ENCODE peak calls at places on chromosomes 16 and 17, in five cellular contexts. O is BJ, D is thoracic aorta, E is psoas muscle, C is osteoblast. I is an unnamed sample.

GRCh38 chr16:15055141-15056053 is 477 bp downstream of the NTAN1 start:
- DNase-seq in O (no peak), D (no peak), E (peak; percentile 69), C (peak; percentile 87), I (no peak)

GRCh38 chr17:73801455-73802100 is 157.3 kb upstream of the SDK2 start:
- DNase-seq in O (no peak), D (no peak), E (no peak), C (no peak), I (no peak)

GRCh38 chr17:6913608-6914443 is 82.0 kb upstream of the ALOX12 start:
- DNase-seq in O (no peak), D (peak; percentile 12), E (peak; percentile 77), C (peak; percentile 81), I (peak; percentile 15)

GRCh38 chr16:80751167-80751566 is 53.2 kb downstream of the CDYL2 start:
- DNase-seq in O (no peak), D (no peak), E (no peak), C (peak; percentile 31), I (peak; percentile 3)

GRCh38 chr16:10668322-10669045 is 26.2 kb downstream of the TEKT5 start:
- DNase-seq in O (no peak), D (no peak), E (no peak), C (no peak), I (no peak)

GRCh38 chr17:44900894-44901293 is 1.6 kb upstream of the EFTUD2 start:
- DNase-seq in O (no peak), D (no peak), E (no peak), C (peak; percentile 83), I (peak; percentile 67)

GRCh38 chr16:88856122-88856827 is 472 bp downstream of the GALNS start:
- DNase-seq in O (no peak), D (no peak), E (peak; percentile 38), C (peak; percentile 94), I (no peak)

GRCh38 chr17:52235416-52235960 is 77.0 kb upstream of the CA10 start:
- DNase-seq in O (no peak), D (no peak), E (no peak), C (no peak), I (no peak)

GRCh38 chr16:75566889-75567255 is 693 bp downstream of the GABARAPL2 start:
- DNase-seq in O (no peak), D (no peak), E (no peak), C (peak; percentile 80), I (no peak)

GRCh38 chr16:66961065-66961744 is at the start of gene CES3:
- DNase-seq in O (no peak), D (no peak), E (peak; percentile 53), C (peak; percentile 95), I (peak; percentile 41)

GRCh38 chr17:82094931-82095776 is 2.9 kb downstream of the FASN start:
- DNase-seq in O (no peak), D (no peak), E (peak; percentile 12), C (peak; percentile 88), I (no peak)

GRCh38 chr16:77169650-77170236 is 21.2 kb upstream of the MON1B start:
- DNase-seq in O (no peak), D (no peak), E (no peak), C (peak; percentile 43), I (peak; percentile 42)

GRCh38 chr16:1165511-1165910 is 12.6 kb downstream of the CACNA1H start:
- DNase-seq in O (no peak), D (no peak), E (no peak), C (no peak), I (no peak)

GRCh38 chr17:7465481-7466275 is 13.8 kb downstream of the ZBTB4 start:
- DNase-seq in O (no peak), D (no peak), E (no peak), C (peak; percentile 45), I (no peak)

GRCh38 chr17:17591408-17592265 is at the start of gene PEMT:
- DNase-seq in O (peak; percentile 92), D (peak; percentile 96), E (peak; percentile 95), C (peak; percentile 98), I (peak; percentile 95)

GRCh38 chr16:70407811-70408274 is 31.1 kb downstream of the ST3GAL2 start:
- DNase-seq in O (no peak), D (no peak), E (no peak), C (peak; percentile 46), I (no peak)

GRCh38 chr17:29162909-29163341 is 17.3 kb downstream of the MYO18A start:
- DNase-seq in O (no peak), D (no peak), E (no peak), C (peak; percentile 81), I (no peak)

GRCh38 chr17:80660527-80661198 is 116.0 kb downstream of the RPTOR start:
- DNase-seq in O (no peak), D (no peak), E (no peak), C (peak; percentile 36), I (no peak)

GRCh38 chr17:44199553-44200477 is at the start of gene ATXN7L3:
- DNase-seq in O (peak; percentile 84), D (peak; percentile 99), E (peak; percentile 100), C (peak; percentile 100), I (peak; percentile 88)

GRCh38 chr16:54931041-54931756 is 534 bp downstream of the IRX5 start:
- DNase-seq in O (no peak), D (no peak), E (peak; percentile 24), C (peak; percentile 89), I (no peak)

GRCh38 chr16:71807905-71808592 is 585 bp downstream of the AP1G1 start:
- DNase-seq in O (no peak), D (no peak), E (no peak), C (peak; percentile 73), I (peak; percentile 40)

GRCh38 chr16:23408242-23409201 is 44.5 kb downstream of the COG7 start:
- DNase-seq in O (peak; percentile 38), D (no peak), E (peak; percentile 19), C (peak; percentile 91), I (peak; percentile 52)

GRCh38 chr17:7122386-7122785 is 7.8 kb upstream of the ASGR2 start:
- DNase-seq in O (no peak), D (no peak), E (no peak), C (peak; percentile 79), I (no peak)

GRCh38 chr17:63973930-63974593 is 1.3 kb upstream of the SCN4A start:
- DNase-seq in O (no peak), D (no peak), E (peak; percentile 77), C (peak; percentile 81), I (peak; percentile 45)

GRCh38 chr17:17892009-17892408 is 55.2 kb upstream of the SREBF1 start:
- DNase-seq in O (no peak), D (no peak), E (no peak), C (peak; percentile 30), I (no peak)

GRCh38 chr16:72561-73537 is at the start of gene RHBDF1:
- DNase-seq in O (no peak), D (no peak), E (peak; percentile 72), C (peak; percentile 100), I (no peak)

GRCh38 chr16:56861756-56862155 is 3.3 kb upstream of the SLC12A3 start:
- DNase-seq in O (no peak), D (no peak), E (no peak), C (no peak), I (no peak)

GRCh38 chr16:19173649-19174383 is 5.8 kb downstream of the SYT17 start:
- DNase-seq in O (no peak), D (no peak), E (no peak), C (no peak), I (no peak)

GRCh38 chr16:29729116-29729521 is 16.7 kb downstream of the C16orf54 start:
- DNase-seq in O (no peak), D (no peak), E (no peak), C (peak; percentile 84), I (peak; percentile 52)
- TF ChIP-seq CTCF in O (peak; percentile 75), D (peak; percentile 37), E (peak; percentile 42), C (peak; percentile 75), I (peak; percentile 69)

DNA sequence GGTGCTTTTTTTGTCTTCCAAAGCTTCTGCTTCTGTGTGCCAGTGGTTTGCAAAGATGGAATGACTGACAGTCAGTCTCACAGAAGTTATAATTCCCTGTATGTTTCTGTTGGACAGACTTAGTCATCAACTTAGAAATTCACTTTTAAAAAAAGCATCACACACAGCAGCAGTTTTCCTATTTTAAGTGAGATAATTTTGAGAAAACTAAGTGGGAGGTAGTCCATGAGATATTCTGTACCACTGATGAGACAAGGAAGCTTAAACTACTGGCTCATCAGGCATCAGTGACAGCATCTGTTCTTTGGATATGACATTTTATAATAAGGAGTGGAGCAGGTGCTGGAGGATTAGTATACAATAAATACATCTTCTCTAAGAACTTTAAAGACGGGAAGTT is 20.0 kb downstream of the CNP start:
- DNase-seq in O (no peak), D (no peak), E (no peak), C (no peak), I (no peak)
- H3K36me3 ChIP-seq in O (peaks cover 26% of the 10 kb centered on the region), D (peaks cover 56% of the 10 kb centered on the region), E (peaks cover 100% of the 10 kb centered on the region), C (peaks cover 94% of the 10 kb centered on the region), I (peaks cover 26% of the 10 kb centered on the region)

GRCh38 chr17:49508061-49508865 is 13.2 kb downstream of the NGFR start:
- DNase-seq in O (no peak), D (no peak), E (no peak), C (peak; percentile 84), I (peak; percentile 96)
- H3K4me3 ChIP-seq in O (no peak overlapping the region), D (no peak overlapping the region), E (no peak overlapping the region), C (no peak overlapping the region), I (no peak overlapping the region)

GRCh38 chr17:78559024-78559423 is 18.2 kb downstream of the DNAH17 start:
- DNase-seq in O (no peak), D (no peak), E (no peak), C (no peak), I (no peak)

GRCh38 chr17:78560731-78561130 is 16.5 kb downstream of the DNAH17 start:
- DNase-seq in O (no peak), D (no peak), E (no peak), C (peak; percentile 80), I (no peak)

GRCh38 chr17:78561166-78561565 is 16.0 kb downstream of the DNAH17 start:
- DNase-seq in O (no peak), D (no peak), E (no peak), C (peak; percentile 64), I (no peak)

GRCh38 chr17:78558181-78558850 is 18.9 kb downstream of the DNAH17 start:
- DNase-seq in O (no peak), D (no peak), E (no peak), C (peak; percentile 58), I (no peak)

DNA sequence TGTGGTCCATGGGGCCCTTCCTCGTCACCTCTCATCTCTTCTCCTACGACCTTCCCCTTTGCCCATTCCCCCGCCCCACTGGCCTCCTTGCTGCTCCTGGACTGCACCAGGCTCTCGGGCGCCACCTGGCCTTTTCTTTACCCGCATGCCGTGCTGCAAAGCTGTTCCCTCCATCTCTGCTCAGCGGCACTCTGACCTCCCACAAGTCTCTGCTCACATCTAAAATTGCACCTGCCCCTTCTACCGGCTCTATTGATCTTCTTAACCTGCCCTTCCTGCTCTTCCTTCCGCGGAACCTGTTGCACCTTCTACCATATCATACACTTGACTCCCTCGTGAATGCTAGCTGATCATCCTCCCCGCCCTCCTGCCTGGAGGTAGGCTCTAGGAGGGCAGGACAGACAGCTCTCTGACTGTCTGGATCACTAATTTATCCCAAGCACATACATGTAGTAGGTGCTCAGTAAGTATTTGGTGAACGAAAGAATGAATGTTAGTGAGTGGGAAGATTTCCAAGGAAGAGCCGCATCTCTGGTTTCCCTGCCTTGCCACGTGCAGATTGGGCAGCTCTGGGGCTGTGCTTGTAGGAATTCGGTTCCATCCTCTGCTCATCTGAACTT is 17.3 kb downstream of the DNAH17 start:
- DNase-seq in O (no peak), D (no peak), E (no peak), C (peak; percentile 11), I (no peak)
- TF ChIP-seq CTCF in O (no peak), D (no peak), E (no peak), C (no peak), I (no peak)

I was measured in bronchial epithelial cell.